ENCODE peak calls at places on chromosomes 4 and X, in four cellular contexts. V is K562, M is HepG2, R is H1. Q is an unnamed sample.

GRCh38 chr4:8763966-8764901 is 107.4 kb downstream of the HMX1 start:
- DNase-seq in V (no peak), M (no peak), R (no peak), Q (no peak)

GRCh38 chr4:46389301-46389761 is 597 bp downstream of the GABRA2 start:
- DNase-seq in V (no peak), M (peak), R (peak), Q (no peak)

GRCh38 chr4:6442555-6442954 is 29.9 kb downstream of the PPP2R2C start:
- DNase-seq in V (no peak), M (no peak), R (no peak), Q (no peak)

GRCh38 chr4:181650033-181650825 is 593.0 kb upstream of the TENM3 start:
- DNase-seq in V (no peak), M (no peak), R (no peak), Q (no peak)

GRCh38 chr4:142846729-142847606 is 867 bp upstream of the INPP4B start:
- DNase-seq in V (no peak), M (peak), R (peak), Q (peak)

GRCh38 chr4:17188035-17188967 is 289.9 kb upstream of the LDB2 start:
- DNase-seq in V (no peak), M (no peak), R (no peak), Q (no peak)

GRCh38 chrX:14997271-14997670 is 124.0 kb downstream of the MOSPD2 start:
- DNase-seq in V (no peak), M (no peak), R (no peak), Q (no peak)

GRCh38 chr4:101400096-101400495 is 52.8 kb upstream of the PPP3CA start:
- DNase-seq in V (no peak), M (no peak), R (no peak), Q (no peak)

GRCh38 chr4:7381890-7382633 is 52.7 kb downstream of the PSAPL1 start:
- DNase-seq in V (no peak), M (no peak), R (peak), Q (no peak)

GRCh38 chr4:158121203-158121586 is 51.6 kb downstream of the GASK1B start:
- DNase-seq in V (no peak), M (peak), R (no peak), Q (no peak)

GRCh38 chr4:113979157-113979972 is at the start of gene ARSJ:
- DNase-seq in V (no peak), M (no peak), R (peak), Q (peak)

DNA sequence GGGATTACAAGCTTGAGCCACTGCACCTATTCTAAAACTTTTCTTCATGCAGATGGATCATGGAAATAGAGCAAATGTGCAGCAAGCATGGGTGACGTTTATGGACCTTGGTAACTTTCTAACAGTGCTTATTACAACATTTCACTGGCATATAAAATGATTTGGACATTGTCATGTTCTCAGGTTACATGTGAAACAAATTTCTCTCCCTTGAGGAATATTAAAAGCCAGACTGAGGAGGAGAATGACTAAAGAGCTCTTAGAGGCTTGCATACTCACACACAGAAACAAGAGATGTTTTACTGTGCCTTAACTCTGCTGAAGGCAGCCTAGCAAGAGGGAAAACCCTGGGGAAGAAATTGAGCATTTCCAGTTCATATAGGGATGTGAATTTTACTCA is 38.6 kb upstream of the GPR101 start:
- DNase-seq in V (no peak), M (no peak), R (no peak), Q (no peak)
- H3K27ac ChIP-seq in V (no peak), M (no peak), R (no peak), Q (no peak)

DNA sequence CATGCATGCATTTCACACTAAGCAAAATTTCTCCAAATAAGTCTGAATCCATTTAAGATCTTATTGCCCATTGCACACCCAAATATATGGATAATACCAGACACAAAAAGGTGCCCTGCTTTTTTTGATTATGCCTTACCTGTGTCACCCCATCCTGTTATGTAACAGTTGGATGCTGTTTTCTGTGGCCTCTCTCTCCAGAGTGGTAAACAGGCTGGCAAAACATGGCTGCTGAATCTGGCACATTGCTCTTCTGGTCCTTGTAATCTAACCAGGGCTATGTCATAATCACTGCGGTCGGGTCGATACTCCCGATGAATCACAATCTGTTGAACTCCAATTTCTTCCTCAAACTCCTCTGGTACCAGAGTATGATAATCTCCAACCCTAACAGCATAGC is 70.1 kb downstream of the PRSS12 start:
- DNase-seq in V (no peak), M (peak), R (no peak), Q (no peak)
- TF ChIP-seq PHF8 in V (no peak), M (no peak), R (no peak), Q (no peak)

DNA sequence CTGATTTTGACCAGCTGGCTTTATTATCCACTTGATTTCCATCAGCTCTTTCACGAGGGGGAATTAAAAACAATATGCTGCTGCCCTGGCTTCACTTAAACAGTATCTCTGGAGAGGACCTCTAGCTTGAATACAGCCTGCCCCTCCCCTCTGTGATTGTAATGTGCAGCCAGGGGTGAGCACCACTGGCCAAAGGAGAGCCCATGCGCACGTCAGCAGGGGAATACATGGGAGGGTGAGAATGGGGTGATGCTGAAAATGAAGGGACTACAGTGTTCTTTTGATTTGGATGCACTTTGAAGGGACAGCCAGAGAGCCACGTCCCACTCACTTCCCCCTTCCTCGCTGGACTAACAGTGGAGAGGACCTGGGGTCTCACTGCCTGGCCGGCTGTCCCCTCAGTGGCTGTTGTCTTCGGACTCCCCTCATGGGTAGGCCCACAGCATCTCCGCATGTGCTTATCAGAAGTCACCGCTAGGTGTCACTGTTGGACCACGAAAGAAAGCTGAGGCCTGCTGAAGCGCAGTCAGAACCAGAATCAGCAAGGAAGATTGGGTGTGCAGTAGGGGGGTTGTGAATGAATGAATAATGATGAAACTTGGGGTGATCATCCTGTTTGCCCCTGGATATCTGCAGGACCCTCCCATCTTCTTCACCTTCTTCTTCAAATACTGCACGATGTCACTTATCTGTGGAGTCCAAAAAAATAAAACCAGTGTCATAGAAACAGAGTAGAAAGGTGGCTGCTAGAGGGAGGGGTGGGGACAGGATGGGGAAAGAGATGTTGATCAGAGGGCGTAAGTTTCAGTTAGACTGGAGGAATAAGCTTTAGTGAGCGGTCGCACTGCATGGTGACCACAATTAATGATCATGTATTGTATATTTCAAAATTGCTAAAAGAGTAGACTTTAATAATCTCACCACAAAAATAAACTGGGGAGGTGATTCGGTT is 32.8 kb downstream of the CLCN4 start:
- DNase-seq in V (peak), M (peak), R (peak), Q (peak)
- H3K27ac ChIP-seq in V (no peak), M (peak), R (no peak), Q (peak)

GRCh38 chrX:27767387-27767786 is 40.4 kb upstream of the MAGEB10 start:
- DNase-seq in V (no peak), M (no peak), R (no peak), Q (no peak)
- TF ChIP-seq PHF8 in V (no peak), M (no peak), R (no peak), Q (no peak)

GRCh38 chr4:159273126-159273438 is 170.2 kb downstream of the RAPGEF2 start:
- DNase-seq in V (peak), M (peak), R (no peak), Q (no peak)

GRCh38 chr4:159269956-159270355 is 167.1 kb downstream of the RAPGEF2 start:
- DNase-seq in V (no peak), M (no peak), R (no peak), Q (no peak)

GRCh38 chr4:159273841-159274240 is 171.0 kb downstream of the RAPGEF2 start:
- DNase-seq in V (no peak), M (no peak), R (no peak), Q (no peak)

GRCh38 chr4:159271857-159272256 is 169.0 kb downstream of the RAPGEF2 start:
- DNase-seq in V (no peak), M (no peak), R (no peak), Q (no peak)

DNA sequence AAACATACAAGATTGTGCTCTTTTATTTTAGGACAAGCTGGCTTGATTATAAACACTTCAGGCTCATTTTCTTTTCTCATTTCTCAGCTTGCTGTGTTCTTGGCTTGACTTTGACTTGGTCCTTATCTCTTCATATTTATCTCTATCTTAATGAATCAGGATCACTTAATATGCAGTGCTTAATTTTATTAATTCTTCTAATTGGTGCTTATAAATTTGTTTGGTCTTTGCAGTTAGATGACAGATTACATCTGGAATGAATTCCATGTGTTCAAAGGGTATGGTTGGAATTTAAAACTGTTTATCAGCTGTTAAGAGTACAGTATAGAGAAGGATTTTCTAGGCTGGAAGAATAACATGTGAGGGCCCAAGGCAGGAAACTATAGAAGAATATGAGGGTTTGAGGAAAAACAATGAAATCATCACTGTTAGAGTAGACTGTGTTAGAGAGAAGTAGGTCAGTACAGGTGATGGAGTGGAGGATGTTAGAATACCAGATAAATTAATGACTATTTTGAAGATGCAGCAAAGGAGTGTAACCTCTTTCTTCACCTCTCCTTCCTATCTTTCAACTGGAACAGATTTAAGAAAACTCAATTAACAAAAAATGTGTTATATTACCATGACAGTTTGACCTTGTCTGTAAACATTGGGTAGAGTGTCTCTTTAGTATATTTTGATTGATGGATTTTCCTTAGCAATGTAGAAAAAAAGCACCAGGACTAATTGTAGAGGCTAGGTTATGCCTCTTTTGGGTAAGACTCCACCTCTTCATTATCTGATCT is 169.7 kb downstream of the RAPGEF2 start:
- DNase-seq in V (no peak), M (no peak), R (no peak), Q (no peak)
- H3K27ac ChIP-seq in V (no peak), M (peak), R (no peak), Q (no peak)

GRCh38 chrX:19674041-19674769 is 158.9 kb upstream of the MAP3K15 start:
- DNase-seq in V (no peak), M (peak), R (no peak), Q (no peak)

GRCh38 chrX:19672211-19672814 is 157.0 kb upstream of the MAP3K15 start:
- DNase-seq in V (no peak), M (no peak), R (no peak), Q (no peak)

GRCh38 chrX:19670854-19671620 is 155.7 kb upstream of the MAP3K15 start:
- DNase-seq in V (no peak), M (peak), R (no peak), Q (peak)

GRCh38 chrX:19670321-19670750 is 155.0 kb upstream of the MAP3K15 start:
- DNase-seq in V (no peak), M (peak), R (no peak), Q (no peak)

GRCh38 chrX:19673334-19674040 is 158.2 kb upstream of the MAP3K15 start:
- DNase-seq in V (no peak), M (peak), R (no peak), Q (peak)
- TF ChIP-seq PHF8 in V (no peak), M (no peak), R (no peak), Q (no peak)

Q was measured in A549.